ENCODE peak calls at places on chromosomes 7 and 10, in eight cellular contexts. A is nucleus accumbens, C is CMK, P is HuH-7.5, F is spleen, X is mammary epithelial cell, Z is amniotic stem cell, B is endothelial cell. S is an unnamed sample.

GRCh38 chr10:122503004-122503403 is 41.7 kb downstream of the HTRA1 start:
- DNase-seq in A (no peak), C (no peak), P (no peak), F (no peak), X (no peak), Z (no peak), B (no peak), S (no peak)

GRCh38 chr7:15306286-15306685 is 255.5 kb downstream of the AGMO start:
- DNase-seq in A (no peak), C (no peak), P (no peak), F (no peak), X (no peak), Z (no peak), B (no peak), S (no peak)

GRCh38 chr10:36492590-36493510 is 632.5 kb upstream of the ANKRD30A start:
- DNase-seq in A (no peak), C (no peak), P (no peak), F (no peak), X (peak; percentile 36), Z (peak; percentile 32), B (no peak), S (peak; percentile 53)

GRCh38 chr7:157150825-157151412 is 12.2 kb downstream of the UBE3C start:
- DNase-seq in A (no peak), C (no peak), P (peak; percentile 51), F (no peak), X (no peak), Z (no peak), B (peak; percentile 26), S (peak; percentile 20)

GRCh38 chr7:2785071-2785500 is 59.0 kb downstream of the GNA12 start:
- DNase-seq in A (no peak), C (no peak), P (no peak), F (no peak), X (peak; percentile 18), Z (no peak), B (no peak), S (no peak)

GRCh38 chr10:45488365-45488764 is 114.3 kb downstream of the ALOX5 start:
- DNase-seq in A (no peak), C (no peak), P (no peak), F (no peak), X (no peak), Z (no peak), B (no peak), S (no peak)

GRCh38 chr10:32393942-32394341 is 47.0 kb upstream of the EPC1 start:
- DNase-seq in A (no peak), C (no peak), P (no peak), F (no peak), X (no peak), Z (no peak), B (no peak), S (no peak)

GRCh38 chr10:30562787-30563186 is 66.8 kb downstream of the LYZL2 start:
- DNase-seq in A (no peak), C (no peak), P (no peak), F (no peak), X (peak; percentile 75), Z (no peak), B (no peak), S (no peak)

GRCh38 chr10:3995302-3996210 is 210.5 kb upstream of the KLF6 start:
- DNase-seq in A (no peak), C (no peak), P (no peak), F (no peak), X (peak; percentile 69), Z (no peak), B (no peak), S (peak; percentile 61)

GRCh38 chr10:75208177-75208576 is 2.4 kb upstream of the VDAC2 start:
- DNase-seq in A (no peak), C (no peak), P (no peak), F (no peak), X (peak; percentile 98), Z (peak; percentile 37), B (no peak), S (peak; percentile 60)

GRCh38 chr7:128937647-128938523 is at the start of gene IRF5:
- DNase-seq in A (no peak), C (no peak), P (peak; percentile 47), F (peak; percentile 93), X (peak; percentile 64), Z (no peak), B (no peak), S (no peak)

GRCh38 chr7:52273685-52274610 is 761.5 kb upstream of the POM121L12 start:
- DNase-seq in A (no peak), C (no peak), P (no peak), F (no peak), X (no peak), Z (no peak), B (no peak), S (no peak)

GRCh38 chr10:60098676-60099601 is 192.6 kb upstream of the CCDC6 start:
- DNase-seq in A (no peak), C (no peak), P (no peak), F (no peak), X (no peak), Z (no peak), B (peak; percentile 37), S (peak; percentile 7)

GRCh38 chr7:2024227-2024918 is 208.4 kb downstream of the MAD1L1 start:
- DNase-seq in A (no peak), C (no peak), P (no peak), F (peak; percentile 58), X (no peak), Z (no peak), B (no peak), S (no peak)

GRCh38 chr7:4754433-4755010 is 20.9 kb upstream of the AP5Z1 start:
- DNase-seq in A (no peak), C (no peak), P (no peak), F (peak; percentile 81), X (no peak), Z (no peak), B (no peak), S (no peak)

GRCh38 chr7:97020601-97021442 is 3.8 kb downstream of the DLX5 start:
- DNase-seq in A (no peak), C (no peak), P (no peak), F (peak; percentile 70), X (no peak), Z (no peak), B (no peak), S (no peak)

GRCh38 chr7:127943541-127944521 is 87.4 kb downstream of the LRRC4 start:
- DNase-seq in A (peak; percentile 42), C (no peak), P (no peak), F (no peak), X (no peak), Z (no peak), B (no peak), S (no peak)

GRCh38 chr10:623477-624311 is 65.8 kb downstream of the DIP2C start:
- DNase-seq in A (no peak), C (no peak), P (no peak), F (peak; percentile 52), X (no peak), Z (no peak), B (no peak), S (no peak)

GRCh38 chr7:101172854-101173751 is 7.0 kb downstream of the NAT16 start:
- DNase-seq in A (no peak), C (no peak), P (peak; percentile 23), F (no peak), X (peak; percentile 68), Z (peak; percentile 66), B (no peak), S (peak; percentile 75)

GRCh38 chr7:30027065-30027456 is 559 bp upstream of the FKBP14 start:
- DNase-seq in A (no peak), C (no peak), P (peak; percentile 27), F (no peak), X (peak; percentile 77), Z (no peak), B (no peak), S (peak; percentile 24)

GRCh38 chr7:86687831-86688230 is 44.1 kb downstream of the GRM3 start:
- DNase-seq in A (no peak), C (no peak), P (no peak), F (no peak), X (no peak), Z (no peak), B (no peak), S (no peak)

GRCh38 chr7:43674559-43675436 is 54.5 kb downstream of the COA1 start:
- DNase-seq in A (no peak), C (no peak), P (no peak), F (no peak), X (peak; percentile 82), Z (no peak), B (no peak), S (peak; percentile 74)

S was measured in GM03348.